ENCODE peak calls at places on chromosomes 4 and X, in seven cellular contexts. W is fibroblast of lung, T is HCT116, A is hepatocyte, Z is K562, Y is HepG2, U is mammary epithelial cell. P is an unnamed sample. For H3K9me3, the result is how much of the 10 kb centered on the place peaks cover.

GRCh38 chr4:173046144-173046543 is 122.5 kb upstream of the GALNT7 start:
- DNase-seq in W (no peak), T (no peak), A (no peak), Z (no peak), Y (no peak), U (no peak), P (no peak)

GRCh38 chrX:50088645-50089044 is 112.2 kb downstream of the AKAP4 start:
- DNase-seq in W (no peak), T (no peak), A (no peak), Z (no peak), Y (no peak), U (no peak), P (no peak)

GRCh38 chr4:51843309-51844156 is 580 bp downstream of the DCUN1D4 start:
- DNase-seq in W (peak), T (no peak), A (peak), Z (peak), Y (peak), U (peak), P (peak)

GRCh38 chrX:19926095-19926494 is 38.7 kb upstream of the SH3KBP1 start:
- DNase-seq in W (no peak), T (no peak), A (no peak), Z (no peak), Y (no peak), U (no peak), P (no peak)

GRCh38 chr4:95158626-95159025 is 390.1 kb downstream of the UNC5C start:
- DNase-seq in W (no peak), T (no peak), A (no peak), Z (no peak), Y (no peak), U (no peak), P (no peak)

GRCh38 chrX:72130762-72131231 is 918 bp downstream of the RTL5 start:
- DNase-seq in W (no peak), T (no peak), A (no peak), Z (no peak), Y (no peak), U (no peak), P (no peak)

GRCh38 chr4:100360211-100360610 is 157.6 kb downstream of the EMCN start:
- DNase-seq in W (no peak), T (no peak), A (no peak), Z (no peak), Y (no peak), U (no peak), P (no peak)

GRCh38 chr4:186537843-186538521 is 17.4 kb downstream of the MTNR1A start:
- DNase-seq in W (no peak), T (no peak), A (no peak), Z (peak), Y (no peak), U (no peak), P (no peak)

GRCh38 chr4:90543419-90544170 is 416.4 kb downstream of the CCSER1 start:
- DNase-seq in W (no peak), T (no peak), A (no peak), Z (no peak), Y (no peak), U (no peak), P (no peak)

GRCh38 chrX:113802837-113803236 is 781.0 kb upstream of the HTR2C start:
- DNase-seq in W (peak), T (no peak), A (no peak), Z (no peak), Y (no peak), U (no peak), P (no peak)

GRCh38 chr4:4869731-4870483 is 10.4 kb downstream of the MSX1 start:
- DNase-seq in W (no peak), T (no peak), A (no peak), Z (no peak), Y (no peak), U (no peak), P (peak)

GRCh38 chrX:110180928-110181310 is 137.0 kb downstream of the AMMECR1 start:
- DNase-seq in W (peak), T (peak), A (no peak), Z (no peak), Y (no peak), U (peak), P (peak)

GRCh38 chr4:138235419-138235952 is 6.7 kb downstream of the SLC7A11 start:
- DNase-seq in W (peak), T (peak), A (no peak), Z (peak), Y (no peak), U (peak), P (peak)

GRCh38 chr4:139833131-139833930 is 167.7 kb downstream of the MGST2 start:
- DNase-seq in W (no peak), T (no peak), A (no peak), Z (no peak), Y (no peak), U (no peak), P (peak)

GRCh38 chr4:5989236-5990225 is 28.7 kb downstream of the C4orf50 start:
- DNase-seq in W (no peak), T (no peak), A (no peak), Z (no peak), Y (no peak), U (no peak), P (no peak)

GRCh38 chrX:1394731-1395501 is 3.0 kb upstream of the SLC25A6 start:
- DNase-seq in W (no peak), T (no peak), A (no peak), Z (no peak), Y (no peak), U (no peak), P (peak)

GRCh38 chr4:1251773-1252066 is 2.8 kb upstream of the CTBP1 start:
- DNase-seq in W (no peak), T (no peak), A (no peak), Z (no peak), Y (no peak), U (no peak), P (no peak)
- H3K9me3 ChIP-seq in W (under half), T (under half), A (under half), Z (under half), Y (under half), U (under half), P (under half)

GRCh38 chrX:29687687-29688086 is 527.7 kb upstream of the MAGEB2 start:
- DNase-seq in W (peak), T (no peak), A (peak), Z (no peak), Y (no peak), U (peak), P (peak)
- H3K27ac ChIP-seq in W (no peak), T (no peak), A (no peak), Z (no peak), Y (no peak), U (no peak), P (no peak)

DNA sequence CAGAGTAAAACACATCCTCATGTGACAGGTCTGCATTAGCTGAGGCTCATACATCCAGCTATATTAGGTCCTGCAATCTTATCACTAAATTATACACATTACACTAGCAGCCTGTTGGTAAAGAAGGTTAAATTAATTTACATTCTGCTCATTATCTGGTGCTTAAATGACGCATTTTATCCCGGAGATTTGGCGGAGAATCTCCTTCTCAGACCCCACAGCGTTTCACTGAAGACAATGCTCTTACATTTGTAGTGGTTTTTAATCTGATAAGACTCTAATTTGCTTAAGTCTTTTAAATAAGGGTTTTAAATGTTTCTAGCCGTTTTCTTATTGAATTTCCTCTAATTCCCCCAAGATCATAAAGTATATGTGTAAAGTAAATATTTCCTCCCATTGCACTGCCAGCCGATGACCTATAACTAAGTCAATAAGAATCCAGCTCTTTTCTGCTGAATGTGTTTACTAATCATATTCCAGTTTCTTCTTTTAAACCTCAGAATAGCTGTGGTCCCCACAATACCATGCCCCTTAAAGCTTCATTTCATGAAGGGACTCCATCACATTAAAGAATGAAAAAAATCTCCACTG is 2.1 kb upstream of the PITX2 start:
- DNase-seq in W (no peak), T (no peak), A (no peak), Z (no peak), Y (no peak), U (no peak), P (no peak)
- TF ChIP-seq EZH2 in W (no peak), T (no peak), A (no peak), Z (no peak), Y (no peak), U (no peak), P (no peak)

DNA sequence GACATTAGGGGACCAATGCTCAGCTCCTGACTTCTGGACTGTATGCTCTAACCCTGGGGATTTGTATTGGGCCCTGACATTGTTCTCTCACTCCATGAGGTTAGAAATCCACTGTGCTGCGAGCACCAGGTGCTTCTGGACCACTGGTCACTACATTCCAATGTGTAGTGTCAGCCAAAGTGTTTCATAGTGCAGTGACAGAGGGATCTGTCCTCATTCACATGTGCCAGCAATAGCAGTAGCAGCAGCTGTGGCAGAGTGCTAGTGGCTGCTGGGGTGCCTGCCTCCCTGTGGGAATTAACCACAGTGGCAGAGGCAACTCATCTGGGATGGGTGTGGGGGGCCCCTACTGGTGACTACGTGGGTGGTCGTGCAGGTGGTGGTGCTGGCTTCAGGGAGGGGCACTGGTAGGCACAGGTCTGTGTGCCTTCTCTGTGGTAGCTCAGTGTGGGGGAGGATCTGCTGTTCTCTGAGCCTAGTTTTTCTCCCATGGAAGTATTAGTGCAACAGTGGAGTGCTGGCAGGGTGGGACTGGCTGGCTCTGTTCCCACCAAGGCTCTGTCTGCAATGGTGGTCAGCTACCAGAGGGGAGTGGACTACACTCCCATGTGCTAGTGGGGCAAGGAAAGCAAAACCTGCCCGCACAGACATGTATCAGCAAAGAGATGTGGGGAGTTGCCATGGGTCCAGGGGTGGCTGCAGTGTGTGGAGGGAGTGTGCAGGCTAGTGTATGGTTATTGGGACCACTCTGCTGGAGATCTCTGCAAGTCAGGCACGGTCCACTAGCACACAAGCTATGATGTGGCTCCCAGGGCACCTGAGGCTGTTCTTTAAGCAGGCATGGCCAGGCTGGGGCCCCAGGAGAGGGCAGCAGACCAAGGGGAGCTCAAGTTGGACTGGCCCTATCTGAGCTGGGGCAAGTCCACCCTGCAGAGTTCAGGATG is 78.5 kb downstream of the SCLT1 start:
- DNase-seq in W (peak), T (no peak), A (no peak), Z (no peak), Y (no peak), U (no peak), P (no peak)
- H3K9me3 ChIP-seq in W (under half), T (under half), A (under half), Z (under half), Y (under half), U (under half), P (under half)

GRCh38 chr4:147078875-147079658 is 133.4 kb upstream of the TTC29 start:
- DNase-seq in W (peak), T (no peak), A (peak), Z (no peak), Y (no peak), U (peak), P (peak)

GRCh38 chr4:147076728-147077127 is 131.1 kb upstream of the TTC29 start:
- DNase-seq in W (no peak), T (no peak), A (no peak), Z (no peak), Y (no peak), U (no peak), P (no peak)

GRCh38 chr4:147076179-147076578 is 130.5 kb upstream of the TTC29 start:
- DNase-seq in W (no peak), T (no peak), A (peak), Z (no peak), Y (no peak), U (no peak), P (no peak)

DNA sequence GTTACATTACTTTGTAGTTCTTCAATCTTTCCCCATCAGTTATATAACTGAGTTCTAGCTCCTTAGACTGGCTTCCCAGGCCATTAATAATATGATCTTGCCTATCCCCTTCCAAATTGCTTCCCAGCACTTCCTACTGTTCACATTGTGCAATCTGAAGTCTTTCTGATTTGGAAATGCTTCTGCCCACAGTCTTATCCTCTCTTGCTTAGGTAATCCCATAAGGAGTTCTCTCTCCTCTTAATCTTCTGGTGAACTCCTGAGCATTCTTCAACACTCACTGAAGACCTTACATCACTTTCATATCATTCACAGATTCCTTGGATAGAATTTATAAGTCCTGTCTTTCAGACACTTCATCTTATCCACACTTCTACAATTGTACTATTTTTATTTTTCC is 132.7 kb upstream of the TTC29 start:
- DNase-seq in W (peak), T (no peak), A (no peak), Z (no peak), Y (no peak), U (no peak), P (peak)
- H3K27ac ChIP-seq in W (no peak), T (no peak), A (no peak), Z (no peak), Y (no peak), U (no peak), P (no peak)

GRCh38 chr4:158993895-158994294 is 109.0 kb upstream of the RAPGEF2 start:
- DNase-seq in W (no peak), T (no peak), A (no peak), Z (no peak), Y (no peak), U (no peak), P (no peak)

GRCh38 chr4:158995963-158996362 is 106.9 kb upstream of the RAPGEF2 start:
- DNase-seq in W (no peak), T (no peak), A (no peak), Z (no peak), Y (no peak), U (no peak), P (no peak)

GRCh38 chr4:158995040-158995439 is 107.8 kb upstream of the RAPGEF2 start:
- DNase-seq in W (no peak), T (no peak), A (no peak), Z (no peak), Y (no peak), U (no peak), P (no peak)

GRCh38 chr4:158996669-158997074 is 106.2 kb upstream of the RAPGEF2 start:
- DNase-seq in W (peak), T (peak), A (peak), Z (no peak), Y (no peak), U (peak), P (peak)

GRCh38 chr4:158991534-158992155 is 111.2 kb upstream of the RAPGEF2 start:
- DNase-seq in W (no peak), T (no peak), A (no peak), Z (no peak), Y (no peak), U (no peak), P (no peak)
- TF ChIP-seq EZH2 in W (no peak), T (no peak), A (no peak), Z (no peak), Y (no peak), U (no peak), P (no peak)

P was measured in GM23248.